ENCODE peak calls at places on chromosomes 7 and 10, in ten cellular contexts. K is lung; J is astrocyte; M is adrenal gland; H is tibial artery; W is CD8-positive, alpha-beta memory T cell; U is CD8-positive, alpha-beta T cell; F is psoas muscle; P is spleen; L is heart left ventricle. A is an unnamed sample.

GRCh38 chr10:118832242-118832651 is 77.5 kb upstream of the CACUL1 start:
- DNase-seq in K (peak; percentile 36), J (no peak), M (peak; percentile 92), H (peak; percentile 66), W (no peak), U (no peak), F (peak; percentile 69), P (peak; percentile 84), L (peak; percentile 71), A (peak; percentile 33)

GRCh38 chr10:72692057-72692891 is at the start of gene MCU:
- DNase-seq in K (peak; percentile 94), J (peak; percentile 6), M (peak; percentile 98), H (peak; percentile 96), W (peak; percentile 86), U (peak; percentile 96), F (peak; percentile 97), P (peak; percentile 98), L (peak; percentile 95), A (peak; percentile 97)

GRCh38 chr10:70568781-70569495 is 33.6 kb downstream of the PRF1 start:
- DNase-seq in K (no peak), J (no peak), M (no peak), H (no peak), W (no peak), U (no peak), F (peak; percentile 31), P (no peak), L (no peak), A (no peak)

GRCh38 chr7:80611779-80612178 is 26.7 kb upstream of the CD36 start:
- DNase-seq in K (no peak), J (peak; percentile 76), M (peak; percentile 90), H (no peak), W (no peak), U (no peak), F (peak; percentile 50), P (no peak), L (peak; percentile 76), A (peak; percentile 62)

GRCh38 chr7:143906176-143906575 is 4.2 kb upstream of the TCAF1 start:
- DNase-seq in K (no peak), J (no peak), M (no peak), H (no peak), W (no peak), U (no peak), F (no peak), P (no peak), L (no peak), A (no peak)

GRCh38 chr10:31584098-31584631 is 265.1 kb downstream of the ZEB1 start:
- DNase-seq in K (no peak), J (no peak), M (no peak), H (no peak), W (no peak), U (no peak), F (no peak), P (peak; percentile 71), L (peak; percentile 35), A (no peak)

GRCh38 chr7:151876112-151876898 is 610 bp downstream of the PRKAG2 start:
- DNase-seq in K (peak; percentile 83), J (no peak), M (peak; percentile 82), H (peak; percentile 89), W (peak; percentile 58), U (peak; percentile 84), F (peak; percentile 91), P (peak; percentile 93), L (peak; percentile 53), A (peak; percentile 79)

GRCh38 chr7:90931996-90932912 is 332.0 kb upstream of the FZD1 start:
- DNase-seq in K (no peak), J (no peak), M (no peak), H (no peak), W (no peak), U (no peak), F (no peak), P (no peak), L (peak; percentile 13), A (peak; percentile 55)

GRCh38 chr10:101011517-101012423 is 12.2 kb downstream of the LZTS2 start:
- DNase-seq in K (no peak), J (no peak), M (no peak), H (no peak), W (no peak), U (no peak), F (peak; percentile 33), P (peak; percentile 74), L (no peak), A (no peak)

GRCh38 chr10:1061930-1062769 is 6.0 kb downstream of the WDR37 start:
- DNase-seq in K (no peak), J (peak; percentile 85), M (no peak), H (no peak), W (no peak), U (no peak), F (no peak), P (no peak), L (no peak), A (no peak)

GRCh38 chr7:126450269-126450671 is 802.5 kb downstream of the GRM8 start:
- DNase-seq in K (no peak), J (peak; percentile 0), M (no peak), H (no peak), W (no peak), U (no peak), F (no peak), P (no peak), L (no peak), A (no peak)

GRCh38 chr7:77791336-77791735 is 6.9 kb downstream of the TMEM60 start:
- DNase-seq in K (no peak), J (no peak), M (no peak), H (no peak), W (no peak), U (no peak), F (no peak), P (no peak), L (no peak), A (no peak)

GRCh38 chr10:10777723-10778122 is 239.9 kb upstream of the CELF2 start:
- DNase-seq in K (no peak), J (no peak), M (no peak), H (no peak), W (no peak), U (no peak), F (no peak), P (no peak), L (no peak), A (no peak)

GRCh38 chr10:30645340-30645827 is 15.8 kb upstream of the LYZL2 start:
- DNase-seq in K (no peak), J (peak; percentile 55), M (peak; percentile 68), H (no peak), W (no peak), U (no peak), F (peak; percentile 66), P (no peak), L (peak; percentile 25), A (no peak)

GRCh38 chr10:57849726-57850357 is 417.9 kb downstream of the IPMK start:
- DNase-seq in K (no peak), J (no peak), M (no peak), H (no peak), W (no peak), U (no peak), F (no peak), P (no peak), L (no peak), A (no peak)

GRCh38 chr10:119306514-119306951 is 99.2 kb downstream of the GRK5 start:
- DNase-seq in K (no peak), J (peak; percentile 35), M (no peak), H (no peak), W (peak; percentile 64), U (peak; percentile 82), F (peak; percentile 39), P (peak; percentile 95), L (no peak), A (no peak)

GRCh38 chr10:131928248-131929095 is 27.7 kb downstream of the PPP2R2D start:
- DNase-seq in K (no peak), J (peak; percentile 34), M (peak; percentile 53), H (no peak), W (no peak), U (peak; percentile 59), F (no peak), P (peak; percentile 73), L (no peak), A (no peak)

GRCh38 chr7:78083466-78084120 is 285.0 kb downstream of the PHTF2 start:
- DNase-seq in K (no peak), J (peak; percentile 31), M (no peak), H (no peak), W (no peak), U (no peak), F (no peak), P (no peak), L (no peak), A (no peak)

GRCh38 chr7:133980794-133981193 is 146.3 kb upstream of the LRGUK start:
- DNase-seq in K (no peak), J (no peak), M (no peak), H (no peak), W (no peak), U (no peak), F (no peak), P (no peak), L (no peak), A (no peak)

GRCh38 chr10:91617073-91617580 is 15.7 kb downstream of the PPP1R3C start:
- DNase-seq in K (no peak), J (peak; percentile 93), M (no peak), H (no peak), W (no peak), U (no peak), F (no peak), P (no peak), L (no peak), A (no peak)

GRCh38 chr10:77879710-77880109 is 46.8 kb downstream of the DLG5 start:
- DNase-seq in K (no peak), J (no peak), M (no peak), H (no peak), W (no peak), U (no peak), F (no peak), P (no peak), L (no peak), A (no peak)

GRCh38 chr10:84440781-84441180 is 112.4 kb downstream of the CCSER2 start:
- DNase-seq in K (no peak), J (no peak), M (no peak), H (no peak), W (no peak), U (no peak), F (no peak), P (no peak), L (no peak), A (no peak)
- H3K27me3 ChIP-seq in K (no peaks in the 10 kb centered on the region), J (no peaks in the 10 kb centered on the region), M (no peaks in the 10 kb centered on the region), H (no peaks in the 10 kb centered on the region), W (no peaks in the 10 kb centered on the region), U (no peaks in the 10 kb centered on the region), F (no peaks in the 10 kb centered on the region), P (no peaks in the 10 kb centered on the region), L (no peaks in the 10 kb centered on the region), A (no peaks in the 10 kb centered on the region)

GRCh38 chr7:484365-485101 is 35.1 kb downstream of the PDGFA start:
- DNase-seq in K (no peak), J (no peak), M (no peak), H (peak; percentile 10), W (no peak), U (no peak), F (peak; percentile 35), P (peak; percentile 57), L (no peak), A (no peak)
- H3K27me3 ChIP-seq in K (no peaks in the 10 kb centered on the region), J (peaks cover 27% of the 10 kb centered on the region), M (peaks cover 8% of the 10 kb centered on the region), H (no peaks in the 10 kb centered on the region), W (peaks cover 4% of the 10 kb centered on the region), U (no peaks in the 10 kb centered on the region), F (no peaks in the 10 kb centered on the region), P (no peaks in the 10 kb centered on the region), L (no peaks in the 10 kb centered on the region), A (no peaks in the 10 kb centered on the region)

GRCh38 chr7:148337166-148337565 is 253.4 kb upstream of the C7orf33 start:
- DNase-seq in K (no peak), J (no peak), M (no peak), H (no peak), W (no peak), U (no peak), F (no peak), P (no peak), L (no peak), A (no peak)
- H3K27me3 ChIP-seq in K (peaks cover 6% of the 10 kb centered on the region), J (peaks cover 14% of the 10 kb centered on the region), M (peaks cover 29% of the 10 kb centered on the region), H (no peaks in the 10 kb centered on the region), W (peaks cover 11% of the 10 kb centered on the region), U (no peaks in the 10 kb centered on the region), F (no peaks in the 10 kb centered on the region), P (peaks cover 29% of the 10 kb centered on the region), L (peaks cover 43% of the 10 kb centered on the region), A (no peaks in the 10 kb centered on the region)

GRCh38 chr7:45239486-45239885 is 81.9 kb downstream of the RAMP3 start:
- DNase-seq in K (peak; percentile 27), J (peak; percentile 69), M (peak; percentile 49), H (no peak), W (no peak), U (no peak), F (no peak), P (no peak), L (no peak), A (peak; percentile 20)
- H3K27me3 ChIP-seq in K (no peaks in the 10 kb centered on the region), J (no peaks in the 10 kb centered on the region), M (no peaks in the 10 kb centered on the region), H (no peaks in the 10 kb centered on the region), W (no peaks in the 10 kb centered on the region), U (no peaks in the 10 kb centered on the region), F (no peaks in the 10 kb centered on the region), P (no peaks in the 10 kb centered on the region), L (no peaks in the 10 kb centered on the region), A (no peaks in the 10 kb centered on the region)

A was measured in thyroid gland.